ENCODE peak calls at places on chromosomes 4 and X, in four cellular contexts. J is K562, I is GM12878, X is HepG2. M is an unnamed sample.

GRCh38 chr4:11765849-11766453 is 337.3 kb upstream of the HS3ST1 start:
- DNase-seq in J (peak), I (no peak), X (peak), M (peak)

GRCh38 chrX:101931104-101931493 is 728 bp downstream of the ZMAT1 start:
- DNase-seq in J (no peak), I (no peak), X (no peak), M (no peak)

GRCh38 chr4:127182687-127183086 is 450.1 kb upstream of the INTU start:
- DNase-seq in J (no peak), I (no peak), X (no peak), M (no peak)

GRCh38 chrX:10841579-10841978 is 221.2 kb upstream of the MID1 start:
- DNase-seq in J (peak), I (no peak), X (no peak), M (no peak)

GRCh38 chr4:186190456-186191265 is 706 bp upstream of the CYP4V2 start:
- DNase-seq in J (peak), I (no peak), X (no peak), M (peak)

GRCh38 chr4:8409271-8410065 is 31.1 kb downstream of the ACOX3 start:
- DNase-seq in J (peak), I (no peak), X (no peak), M (no peak)

GRCh38 chrX:85136409-85136808 is 107.2 kb downstream of the SATL1 start:
- DNase-seq in J (no peak), I (no peak), X (no peak), M (no peak)

GRCh38 chr4:41413670-41414069 is 124.3 kb upstream of the LIMCH1 start:
- DNase-seq in J (no peak), I (no peak), X (no peak), M (no peak)

GRCh38 chr4:168304744-168305459 is 13.7 kb downstream of the DDX60 start:
- DNase-seq in J (no peak), I (no peak), X (no peak), M (no peak)

GRCh38 chrX:97907791-97908190 is 1024.1 kb downstream of the RPA4 start:
- DNase-seq in J (no peak), I (no peak), X (no peak), M (no peak)

DNA sequence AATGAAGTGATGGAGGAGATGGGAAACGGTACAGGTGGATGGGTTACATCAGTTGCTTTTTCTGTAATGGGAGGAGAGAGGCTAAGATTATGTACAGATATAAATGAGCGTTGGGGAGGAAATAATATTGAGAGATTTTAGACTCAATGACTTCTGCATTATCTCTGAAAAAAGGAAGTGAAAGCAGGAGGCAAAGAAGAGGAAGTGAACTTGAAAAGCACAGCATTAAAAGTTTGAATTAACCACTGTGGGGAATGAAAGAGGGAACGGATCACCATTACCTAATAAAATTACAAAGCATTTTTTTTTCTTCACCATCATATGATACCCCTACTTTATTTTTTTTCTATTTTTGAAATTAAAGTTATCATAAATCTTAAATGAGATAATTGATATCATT is 1025.5 kb downstream of the RPA4 start:
- DNase-seq in J (no peak), I (peak), X (no peak), M (no peak)
- TF ChIP-seq BHLHE40 in J (no peak), I (no peak), X (no peak), M (no peak)

GRCh38 chrX:30971761-30972603 is 82.9 kb upstream of the TAB3 start:
- DNase-seq in J (peak), I (no peak), X (peak), M (peak)
- TF ChIP-seq TARDBP in J (no peak), I (no peak), X (no peak), M (no peak)

GRCh38 chrX:153981771-153982533 is 9.4 kb downstream of the TMEM187 start:
- DNase-seq in J (no peak), I (no peak), X (no peak), M (no peak)
- TF ChIP-seq BHLHE40 in J (no peak), I (no peak), X (no peak), M (no peak)

DNA sequence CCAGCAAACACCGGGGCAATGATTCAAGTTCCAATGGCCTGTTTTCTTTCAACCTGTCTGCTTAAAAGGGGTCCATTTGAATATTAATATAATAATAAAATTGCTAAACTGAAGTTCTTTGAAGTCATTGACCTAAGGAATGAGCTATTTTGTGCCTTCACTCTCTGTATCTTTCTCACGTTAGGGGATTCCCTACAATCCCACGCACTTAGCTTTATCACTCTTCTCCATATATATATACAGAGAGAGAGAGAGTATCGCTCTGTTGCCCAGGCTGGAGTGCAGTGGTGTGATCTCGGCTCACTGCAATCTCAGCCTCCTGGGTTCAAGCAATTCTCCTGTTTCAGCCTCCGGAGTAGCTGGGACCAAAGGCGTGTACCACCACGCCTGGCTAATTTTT is 83.9 kb upstream of the NWD2 start:
- DNase-seq in J (no peak), I (no peak), X (no peak), M (no peak)
- TF ChIP-seq TARDBP in J (no peak), I (no peak), X (no peak), M (no peak)

GRCh38 chrX:56615282-56615681 is 51.9 kb downstream of the UBQLN2 start:
- DNase-seq in J (no peak), I (no peak), X (peak), M (no peak)
- TF ChIP-seq BHLHE40 in J (no peak), I (no peak), X (no peak), M (no peak)

DNA sequence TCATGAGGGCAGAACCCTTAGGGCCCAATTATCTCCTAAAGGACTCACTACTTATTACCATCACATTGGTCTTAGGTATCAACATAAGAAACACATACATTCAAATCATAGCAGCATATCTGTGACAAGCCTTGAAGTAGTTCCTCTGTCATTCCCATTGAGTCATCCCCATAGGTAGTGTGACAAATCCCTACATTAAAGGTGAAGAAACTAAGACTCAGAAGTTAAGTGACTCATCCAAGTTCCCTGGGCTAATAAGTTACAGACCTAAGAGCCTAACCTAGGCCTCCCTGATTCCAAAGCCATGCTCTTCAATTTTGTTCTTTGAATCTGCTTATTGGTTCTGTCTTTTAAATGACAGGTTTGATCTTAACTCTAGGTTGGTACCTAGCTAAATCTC is 58.2 kb downstream of the CD38 start:
- DNase-seq in J (no peak), I (no peak), X (no peak), M (no peak)
- TF ChIP-seq TARDBP in J (no peak), I (no peak), X (no peak), M (no peak)

DNA sequence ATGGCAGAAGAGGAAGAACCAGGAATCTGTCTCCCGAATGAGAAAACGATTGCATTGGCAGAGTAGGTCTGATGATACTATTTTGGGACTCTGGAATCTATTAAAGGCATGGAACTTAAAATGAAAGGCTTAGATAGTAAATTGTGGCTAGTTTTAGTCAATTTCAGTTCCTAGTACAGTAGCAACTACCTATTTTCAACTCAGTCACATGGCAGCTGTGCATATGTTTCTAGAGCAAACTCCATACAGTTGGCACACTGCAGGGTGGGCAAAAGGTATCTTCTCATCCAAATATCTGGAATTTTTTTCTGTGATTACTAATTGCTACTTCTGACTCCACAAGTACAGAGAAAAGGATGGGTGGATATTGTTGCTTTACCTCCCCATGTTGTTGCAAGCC is 663.6 kb downstream of the PCDH7 start:
- DNase-seq in J (no peak), I (no peak), X (no peak), M (no peak)
- TF ChIP-seq BHLHE40 in J (no peak), I (no peak), X (no peak), M (no peak)

GRCh38 chrX:38305971-38306370 is 21.3 kb downstream of the RPGR start:
- DNase-seq in J (no peak), I (no peak), X (peak), M (no peak)
- TF ChIP-seq TARDBP in J (no peak), I (no peak), X (no peak), M (no peak)

M was measured in HEK293T.